ENCODE peak calls at places on chromosomes 3 and 15, in four cellular contexts. One of them, this sample, is unnamed.
A peak's percentile ranks its signal among the peaks of the same experiment; 100 is the strongest.

GRCh38 chr3:179671709-179672337 is 19.0 kb downstream of the USP13 start:
- DNase-seq in adrenal gland: peak; percentile 72
- DNase-seq in astrocyte of the spinal cord: peak; percentile 92
- DNase-seq in tibial nerve: no peak
- DNase-seq in this sample: peak; percentile 20

GRCh38 chr3:174863488-174863887 is 4.4 kb downstream of the NAALADL2 start:
- DNase-seq in adrenal gland: no peak
- DNase-seq in tibial nerve: no peak
- DNase-seq in astrocyte of the spinal cord: no peak
- DNase-seq in this sample: no peak

GRCh38 chr3:24305795-24306467 is 188.7 kb downstream of the THRB start:
- DNase-seq in astrocyte of the spinal cord: peak; percentile 33
- DNase-seq in tibial nerve: no peak
- DNase-seq in adrenal gland: no peak
- DNase-seq in this sample: no peak

GRCh38 chr3:10116138-10116460 is 624 bp downstream of the BRK1 start:
- DNase-seq in adrenal gland: no peak
- DNase-seq in astrocyte of the spinal cord: no peak
- DNase-seq in tibial nerve: no peak
- DNase-seq in this sample: peak; percentile 17

GRCh38 chr3:12999147-13000140 is 73.8 kb downstream of the IQSEC1 start:
- DNase-seq in adrenal gland: peak; percentile 97
- DNase-seq in tibial nerve: peak; percentile 74
- DNase-seq in astrocyte of the spinal cord: no peak
- DNase-seq in this sample: no peak

GRCh38 chr3:117708601-117709000 is 999.0 kb downstream of the TUSC7 start:
- DNase-seq in adrenal gland: no peak
- DNase-seq in astrocyte of the spinal cord: no peak
- DNase-seq in tibial nerve: no peak
- DNase-seq in this sample: no peak

GRCh38 chr3:12427551-12427950 is 56.7 kb upstream of the TSEN2 start:
- DNase-seq in astrocyte of the spinal cord: no peak
- DNase-seq in tibial nerve: no peak
- DNase-seq in adrenal gland: no peak
- DNase-seq in this sample: no peak

GRCh38 chr15:70238917-70239316 is 141.2 kb upstream of the TLE3 start:
- DNase-seq in astrocyte of the spinal cord: no peak
- DNase-seq in tibial nerve: no peak
- DNase-seq in adrenal gland: no peak
- DNase-seq in this sample: no peak

GRCh38 chr3:53913401-53913800 is 21.7 kb upstream of the SELENOK start:
- DNase-seq in astrocyte of the spinal cord: no peak
- DNase-seq in tibial nerve: no peak
- DNase-seq in adrenal gland: no peak
- DNase-seq in this sample: no peak

GRCh38 chr3:107432013-107432515 is 54.8 kb downstream of the CCDC54 start:
- DNase-seq in tibial nerve: no peak
- DNase-seq in astrocyte of the spinal cord: no peak
- DNase-seq in adrenal gland: peak; percentile 47
- DNase-seq in this sample: no peak

GRCh38 chr3:16309558-16309957 is 44.5 kb downstream of the OXNAD1 start:
- DNase-seq in tibial nerve: no peak
- DNase-seq in adrenal gland: no peak
- DNase-seq in astrocyte of the spinal cord: peak; percentile 57
- DNase-seq in this sample: no peak

GRCh38 chr15:71291723-71292122 is 176.5 kb downstream of the THSD4 start:
- DNase-seq in astrocyte of the spinal cord: no peak
- DNase-seq in tibial nerve: no peak
- DNase-seq in adrenal gland: no peak
- DNase-seq in this sample: no peak

GRCh38 chr3:159928071-159928491 is 60.6 kb upstream of the IL12A start:
- DNase-seq in adrenal gland: no peak
- DNase-seq in astrocyte of the spinal cord: peak; percentile 34
- DNase-seq in tibial nerve: no peak
- DNase-seq in this sample: peak; percentile 71

GRCh38 chr15:74619916-74620635 is 4.4 kb downstream of the CLK3 start:
- DNase-seq in astrocyte of the spinal cord: no peak
- DNase-seq in adrenal gland: no peak
- DNase-seq in tibial nerve: no peak
- DNase-seq in this sample: no peak

GRCh38 chr15:83955806-83956265 is 279.7 kb upstream of the GOLGA6L4 start:
- DNase-seq in astrocyte of the spinal cord: no peak
- DNase-seq in tibial nerve: no peak
- DNase-seq in adrenal gland: no peak
- DNase-seq in this sample: no peak

GRCh38 chr15:51229907-51230328 is 108.5 kb downstream of the CYP19A1 start:
- DNase-seq in astrocyte of the spinal cord: peak; percentile 30
- DNase-seq in tibial nerve: peak; percentile 38
- DNase-seq in adrenal gland: peak; percentile 32
- DNase-seq in this sample: no peak

GRCh38 chr3:53342353-53342752 is 5.0 kb downstream of the DCP1A start:
- DNase-seq in astrocyte of the spinal cord: peak; percentile 24
- DNase-seq in adrenal gland: peak; percentile 71
- DNase-seq in tibial nerve: no peak
- DNase-seq in this sample: peak; percentile 23

GRCh38 chr3:43856761-43857160 is 166.0 kb downstream of the ABHD5 start:
- DNase-seq in astrocyte of the spinal cord: no peak
- DNase-seq in adrenal gland: no peak
- DNase-seq in tibial nerve: no peak
- DNase-seq in this sample: no peak

GRCh38 chr3:19645093-19645492 is 288.9 kb downstream of the EFHB start:
- DNase-seq in astrocyte of the spinal cord: peak; percentile 13
- DNase-seq in tibial nerve: no peak
- DNase-seq in adrenal gland: no peak
- DNase-seq in this sample: no peak

GRCh38 chr3:42264399-42265058 is 1.5 kb downstream of the CCK start:
- DNase-seq in tibial nerve: no peak
- DNase-seq in astrocyte of the spinal cord: peak; percentile 35
- DNase-seq in adrenal gland: peak; percentile 16
- DNase-seq in this sample: peak; percentile 59

GRCh38 chr15:88658972-88659931 is 20.4 kb downstream of the ISG20 start:
- DNase-seq in adrenal gland: no peak
- DNase-seq in tibial nerve: no peak
- DNase-seq in astrocyte of the spinal cord: peak; percentile 65
- DNase-seq in this sample: peak; percentile 91

GRCh38 chr15:32657198-32657886 is 15.8 kb downstream of the SCG5 start:
- DNase-seq in adrenal gland: no peak
- DNase-seq in tibial nerve: no peak
- DNase-seq in astrocyte of the spinal cord: peak; percentile 19
- DNase-seq in this sample: no peak

DNA sequence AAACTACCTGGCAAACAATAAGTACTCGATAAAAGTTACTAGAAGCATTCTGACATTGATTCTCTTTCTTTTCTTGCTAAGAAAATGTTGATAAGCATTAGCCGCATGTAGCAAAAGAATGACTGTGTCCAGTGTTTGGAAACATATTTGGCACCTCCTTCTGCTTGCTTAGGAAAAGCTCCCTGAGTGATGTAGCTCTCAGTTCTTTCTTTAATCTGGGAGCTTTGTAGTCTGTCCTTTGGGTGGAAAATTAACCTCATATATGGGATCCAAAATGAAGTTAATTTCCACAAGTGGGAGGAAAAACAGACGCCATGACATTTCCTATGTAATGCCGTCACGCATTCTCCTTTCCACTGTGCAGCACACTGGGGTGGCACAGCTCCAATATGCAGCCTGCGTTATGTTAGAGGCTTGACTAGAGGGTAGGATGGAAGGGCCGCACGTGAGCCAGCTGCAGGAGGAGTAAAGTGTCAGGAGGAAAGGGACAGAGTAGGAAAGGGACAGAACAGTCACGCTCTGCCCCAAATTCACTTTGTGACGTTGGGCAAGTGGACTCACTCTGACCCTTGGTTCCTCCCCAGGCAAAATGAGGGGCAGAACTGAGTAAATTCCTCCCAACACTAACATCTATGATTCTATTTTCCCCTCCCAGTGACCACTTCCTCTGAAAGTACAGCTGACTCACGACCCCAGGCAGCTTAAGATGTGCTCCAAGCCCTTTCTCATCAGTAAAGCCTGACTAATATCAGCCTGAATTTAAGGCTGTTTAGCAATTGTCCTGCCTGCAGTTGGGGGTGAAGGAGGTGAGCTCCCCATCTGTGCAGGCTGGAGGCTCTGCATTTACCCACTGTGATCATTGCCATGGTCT is 176.4 kb upstream of the PFN2 start:
- DNase-seq in adrenal gland: no peak
- DNase-seq in astrocyte of the spinal cord: peak; percentile 97
- DNase-seq in tibial nerve: no peak
- DNase-seq in this sample: peak; percentile 78
- H3K4me3 ChIP-seq in adrenal gland: no peak overlapping the region
- H3K4me3 ChIP-seq in astrocyte of the spinal cord: peak overlapping the region; percentile 6
- H3K4me3 ChIP-seq in tibial nerve: no peak overlapping the region
- H3K4me3 ChIP-seq in this sample: no peak overlapping the region

GRCh38 chr3:125310623-125311076 is 64.5 kb downstream of the ZNF148 start:
- DNase-seq in tibial nerve: no peak
- DNase-seq in astrocyte of the spinal cord: no peak
- DNase-seq in adrenal gland: no peak
- DNase-seq in this sample: peak; percentile 12
- H3K4me3 ChIP-seq in tibial nerve: no peak overlapping the region
- H3K4me3 ChIP-seq in astrocyte of the spinal cord: no peak overlapping the region
- H3K4me3 ChIP-seq in adrenal gland: no peak overlapping the region
- H3K4me3 ChIP-seq in this sample: no peak overlapping the region

DNA sequence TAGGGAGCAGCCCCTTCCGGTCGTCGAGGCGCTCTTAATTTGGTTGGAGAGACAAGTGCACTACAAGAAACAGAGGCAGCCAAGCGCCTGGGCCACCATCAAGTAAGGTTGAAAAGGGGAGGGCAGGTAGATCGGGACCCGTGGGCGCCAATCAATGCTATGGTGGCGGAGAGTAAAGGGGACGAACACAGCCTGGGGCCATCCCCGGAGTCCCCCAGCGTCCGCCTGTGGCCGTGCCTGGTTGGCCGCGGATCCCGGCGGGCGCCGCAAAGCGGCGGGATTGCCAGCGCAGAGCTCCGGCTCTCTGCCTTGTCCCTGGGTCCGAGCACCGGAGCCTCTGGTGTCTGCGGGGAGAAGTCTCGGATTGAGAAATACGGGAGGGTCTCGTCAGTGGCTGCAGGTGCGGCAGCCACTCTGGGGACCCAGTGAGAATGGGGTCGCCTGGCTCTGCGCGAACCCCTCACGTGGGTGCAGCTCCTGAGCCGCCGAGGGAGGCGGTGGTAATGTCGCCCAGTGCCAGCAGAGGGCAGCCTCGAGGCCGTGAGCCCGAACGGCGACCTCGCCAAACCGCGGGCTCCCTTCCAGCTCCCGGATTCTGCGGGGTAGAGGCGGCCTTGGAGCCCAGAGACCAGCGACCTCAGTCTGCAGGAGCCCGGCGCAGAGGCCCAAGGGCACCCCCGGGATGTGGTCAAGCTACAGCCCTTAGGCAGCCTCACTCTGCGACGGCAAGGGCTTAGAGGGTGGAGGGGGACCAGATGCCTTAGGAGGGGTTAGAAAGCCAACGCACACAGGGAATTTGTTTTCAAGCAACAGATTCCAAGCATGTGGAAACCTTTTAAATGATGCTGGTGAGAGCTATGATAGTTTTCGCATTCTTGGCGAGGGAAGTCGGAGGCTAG is 10.8 kb downstream of the FOXL2 start:
- DNase-seq in adrenal gland: peak; percentile 91
- DNase-seq in tibial nerve: peak; percentile 72
- DNase-seq in astrocyte of the spinal cord: peak; percentile 48
- DNase-seq in this sample: peak; percentile 83
- H3K4me3 ChIP-seq in adrenal gland: no peak overlapping the region
- H3K4me3 ChIP-seq in tibial nerve: peak overlapping the region; percentile 42
- H3K4me3 ChIP-seq in astrocyte of the spinal cord: peak overlapping the region; percentile 35
- H3K4me3 ChIP-seq in this sample: peak overlapping the region; percentile 46

GRCh38 chr15:38671003-38671382 is 106.4 kb upstream of the RASGRP1 start:
- DNase-seq in astrocyte of the spinal cord: no peak
- DNase-seq in adrenal gland: no peak
- DNase-seq in tibial nerve: no peak
- DNase-seq in this sample: no peak
- H3K4me3 ChIP-seq in astrocyte of the spinal cord: no peak overlapping the region
- H3K4me3 ChIP-seq in adrenal gland: no peak overlapping the region
- H3K4me3 ChIP-seq in tibial nerve: no peak overlapping the region
- H3K4me3 ChIP-seq in this sample: no peak overlapping the region

GRCh38 chr15:31352283-31352880 is 25.7 kb downstream of the KLF13 start:
- DNase-seq in astrocyte of the spinal cord: peak; percentile 7
- DNase-seq in adrenal gland: peak; percentile 69
- DNase-seq in tibial nerve: no peak
- DNase-seq in this sample: no peak
- H3K4me3 ChIP-seq in astrocyte of the spinal cord: no peak overlapping the region
- H3K4me3 ChIP-seq in adrenal gland: no peak overlapping the region
- H3K4me3 ChIP-seq in tibial nerve: no peak overlapping the region
- H3K4me3 ChIP-seq in this sample: no peak overlapping the region

GRCh38 chr3:153319691-153320552 is 157.9 kb downstream of the RAP2B start:
- DNase-seq in adrenal gland: no peak
- DNase-seq in tibial nerve: no peak
- DNase-seq in astrocyte of the spinal cord: no peak
- DNase-seq in this sample: no peak

GRCh38 chr3:153315781-153316180 is 153.8 kb downstream of the RAP2B start:
- DNase-seq in astrocyte of the spinal cord: peak; percentile 46
- DNase-seq in tibial nerve: no peak
- DNase-seq in adrenal gland: no peak
- DNase-seq in this sample: no peak

DNA sequence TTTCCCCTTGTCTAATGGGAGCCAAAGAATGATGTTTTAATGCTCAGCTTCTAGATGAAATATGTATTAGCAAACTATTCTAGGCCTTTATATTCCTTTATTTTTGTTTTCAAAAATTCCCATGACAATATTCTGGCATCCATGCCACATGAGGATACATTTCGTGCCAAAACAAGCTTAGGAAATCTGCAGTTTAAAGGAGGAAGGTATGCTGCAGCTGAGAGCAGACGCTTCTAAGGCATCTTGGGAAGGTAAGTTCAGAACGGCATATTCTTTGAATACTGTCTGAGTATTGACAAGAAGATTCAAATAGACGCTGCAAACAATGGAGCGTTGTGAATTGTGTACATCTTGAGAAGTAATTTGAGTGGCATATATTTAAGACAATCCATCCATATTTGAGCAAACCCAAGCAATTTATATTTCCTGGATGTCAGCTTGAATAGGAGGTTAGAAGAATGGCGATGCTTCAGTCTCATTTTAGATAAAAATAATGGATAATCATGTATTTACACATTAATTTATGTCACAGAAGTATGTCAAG is 158.6 kb downstream of the RAP2B start:
- DNase-seq in adrenal gland: no peak
- DNase-seq in astrocyte of the spinal cord: no peak
- DNase-seq in tibial nerve: no peak
- DNase-seq in this sample: no peak
- H3K4me3 ChIP-seq in adrenal gland: no peak overlapping the region
- H3K4me3 ChIP-seq in astrocyte of the spinal cord: no peak overlapping the region
- H3K4me3 ChIP-seq in tibial nerve: peak overlapping the region; percentile 4
- H3K4me3 ChIP-seq in this sample: no peak overlapping the region